ENCODE peak calls at places on chromosome 11, in four cellular contexts. One of them, this sample, is unnamed.

GRCh38 chr11:76419896-76420295 is 24.9 kb upstream of the EMSY start:
- DNase-seq in sigmoid colon: no peak
- DNase-seq in suprapubic skin: no peak
- DNase-seq in HL-60: no peak
- DNase-seq in this sample: no peak

GRCh38 chr11:75429902-75430691 is 2.9 kb downstream of the KLHL35 start:
- DNase-seq in sigmoid colon: peak; percentile 65
- DNase-seq in HL-60: peak; percentile 58
- DNase-seq in suprapubic skin: no peak
- DNase-seq in this sample: no peak

GRCh38 chr11:59197990-59198389 is 14.7 kb downstream of the MPEG1 start:
- DNase-seq in suprapubic skin: no peak
- DNase-seq in HL-60: no peak
- DNase-seq in sigmoid colon: peak; percentile 80
- DNase-seq in this sample: no peak

GRCh38 chr11:71580057-71581003 is 2.3 kb downstream of the KRTAP5-11 start:
- DNase-seq in sigmoid colon: peak; percentile 76
- DNase-seq in suprapubic skin: no peak
- DNase-seq in HL-60: peak; percentile 20
- DNase-seq in this sample: no peak

GRCh38 chr11:129815596-129816461 is at the start of gene TMEM45B:
- DNase-seq in HL-60: no peak
- DNase-seq in sigmoid colon: no peak
- DNase-seq in suprapubic skin: no peak
- DNase-seq in this sample: no peak

GRCh38 chr11:88618716-88619462 is 281.4 kb upstream of the CTSC start:
- DNase-seq in suprapubic skin: no peak
- DNase-seq in sigmoid colon: no peak
- DNase-seq in HL-60: no peak
- DNase-seq in this sample: no peak

GRCh38 chr11:62139526-62140301 is 15.9 kb downstream of the INCENP start:
- DNase-seq in suprapubic skin: no peak
- DNase-seq in sigmoid colon: no peak
- DNase-seq in HL-60: no peak
- DNase-seq in this sample: peak; percentile 95

GRCh38 chr11:134509381-134510068 is 97.5 kb upstream of the B3GAT1 start:
- DNase-seq in suprapubic skin: peak; percentile 70
- DNase-seq in HL-60: no peak
- DNase-seq in sigmoid colon: no peak
- DNase-seq in this sample: no peak

GRCh38 chr11:65575568-65576231 is at the start of gene EHBP1L1:
- DNase-seq in HL-60: peak; percentile 92
- DNase-seq in sigmoid colon: peak; percentile 88
- DNase-seq in suprapubic skin: no peak
- DNase-seq in this sample: no peak

GRCh38 chr11:107307991-107308390 is 149.6 kb downstream of the CWF19L2 start:
- DNase-seq in sigmoid colon: no peak
- DNase-seq in HL-60: no peak
- DNase-seq in suprapubic skin: no peak
- DNase-seq in this sample: no peak

GRCh38 chr11:47586043-47586442 is 435 bp upstream of the FAM180B start:
- DNase-seq in suprapubic skin: no peak
- DNase-seq in sigmoid colon: no peak
- DNase-seq in HL-60: no peak
- DNase-seq in this sample: no peak

GRCh38 chr11:20669833-20670684 is 673 bp downstream of the NELL1 start:
- DNase-seq in HL-60: no peak
- DNase-seq in sigmoid colon: no peak
- DNase-seq in suprapubic skin: no peak
- DNase-seq in this sample: no peak

GRCh38 chr11:108697872-108698473 is 33.1 kb downstream of the DDX10 start:
- DNase-seq in suprapubic skin: no peak
- DNase-seq in HL-60: no peak
- DNase-seq in sigmoid colon: no peak
- DNase-seq in this sample: no peak

DNA sequence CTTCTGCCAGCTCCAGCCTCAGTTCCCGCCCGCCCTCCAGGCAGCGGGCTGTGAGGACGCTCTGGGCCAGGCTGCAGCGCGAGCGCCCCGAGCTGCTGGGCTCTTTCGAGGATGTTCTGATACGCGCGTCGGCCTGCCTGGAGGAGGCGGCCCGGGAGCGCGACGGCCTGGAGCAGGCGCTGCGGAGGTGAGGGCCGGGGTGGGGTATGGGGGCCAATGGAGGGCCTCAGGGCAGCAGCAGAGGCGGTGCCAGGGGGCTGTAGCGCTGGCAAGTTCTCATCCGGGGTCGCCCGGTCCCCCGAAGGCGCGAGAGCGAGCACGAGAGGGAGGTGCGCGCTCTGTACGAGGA is 2.2 kb downstream of the CRACR2B start:
- DNase-seq in sigmoid colon: no peak
- DNase-seq in suprapubic skin: no peak
- DNase-seq in HL-60: no peak
- DNase-seq in this sample: no peak
- H3K27me3 ChIP-seq in sigmoid colon: peaks cover 70% of the 10 kb centered on the region
- H3K27me3 ChIP-seq in suprapubic skin: peaks cover 13% of the 10 kb centered on the region
- H3K27me3 ChIP-seq in HL-60: peaks cover 9% of the 10 kb centered on the region
- H3K27me3 ChIP-seq in this sample: no peaks in the 10 kb centered on the region

GRCh38 chr11:123221074-123221473 is 26.0 kb upstream of the CLMP start:
- DNase-seq in sigmoid colon: peak; percentile 81
- DNase-seq in HL-60: no peak
- DNase-seq in suprapubic skin: no peak
- DNase-seq in this sample: no peak

GRCh38 chr11:123218451-123218850 is 23.4 kb upstream of the CLMP start:
- DNase-seq in suprapubic skin: no peak
- DNase-seq in HL-60: no peak
- DNase-seq in sigmoid colon: no peak
- DNase-seq in this sample: no peak

GRCh38 chr11:123217897-123218296 is 22.8 kb upstream of the CLMP start:
- DNase-seq in sigmoid colon: no peak
- DNase-seq in HL-60: no peak
- DNase-seq in suprapubic skin: no peak
- DNase-seq in this sample: no peak

GRCh38 chr11:123219066-123219697 is 24.1 kb upstream of the CLMP start:
- DNase-seq in sigmoid colon: peak; percentile 80
- DNase-seq in suprapubic skin: no peak
- DNase-seq in HL-60: no peak
- DNase-seq in this sample: no peak

DNA sequence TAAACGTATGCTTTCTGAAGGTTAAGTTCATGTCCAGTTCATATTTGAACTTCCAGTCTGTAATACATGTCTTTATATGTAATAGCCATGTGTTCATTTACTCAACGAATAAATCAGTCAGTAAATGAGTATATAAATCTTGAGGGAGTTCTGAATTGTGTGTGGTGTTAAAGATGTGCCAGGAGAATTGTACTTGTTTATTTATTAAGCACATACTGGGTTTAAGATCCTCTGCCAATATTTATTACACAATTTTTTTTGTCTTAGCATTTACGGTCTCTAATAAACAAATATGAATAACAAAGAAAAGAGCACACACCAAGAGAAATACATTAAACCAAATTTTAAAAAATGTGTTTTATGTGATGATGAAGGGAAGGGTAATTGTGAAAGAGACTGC is 26.6 kb upstream of the CLMP start:
- DNase-seq in suprapubic skin: no peak
- DNase-seq in HL-60: no peak
- DNase-seq in sigmoid colon: no peak
- DNase-seq in this sample: no peak
- TF ChIP-seq POLR2AphosphoS5 in suprapubic skin: no peak
- TF ChIP-seq POLR2AphosphoS5 in HL-60: no peak
- TF ChIP-seq POLR2AphosphoS5 in sigmoid colon: no peak
- TF ChIP-seq POLR2AphosphoS5 in this sample: no peak

GRCh38 chr11:127000991-127001390 is 421 bp upstream of the KIRREL3 start:
- DNase-seq in HL-60: no peak
- DNase-seq in suprapubic skin: no peak
- DNase-seq in sigmoid colon: no peak
- DNase-seq in this sample: no peak
- H3K27me3 ChIP-seq in HL-60: peaks cover 55% of the 10 kb centered on the region
- H3K27me3 ChIP-seq in suprapubic skin: peaks cover 96% of the 10 kb centered on the region
- H3K27me3 ChIP-seq in sigmoid colon: peaks cover 44% of the 10 kb centered on the region
- H3K27me3 ChIP-seq in this sample: peaks cover 12% of the 10 kb centered on the region

GRCh38 chr11:123616505-123617198 is 37.8 kb downstream of the SCN3B start:
- DNase-seq in HL-60: no peak
- DNase-seq in suprapubic skin: no peak
- DNase-seq in sigmoid colon: peak; percentile 85
- DNase-seq in this sample: no peak
- TF ChIP-seq POLR2AphosphoS5 in HL-60: no peak
- TF ChIP-seq POLR2AphosphoS5 in suprapubic skin: no peak
- TF ChIP-seq POLR2AphosphoS5 in sigmoid colon: peak; percentile 86
- TF ChIP-seq POLR2AphosphoS5 in this sample: peak; percentile 67

GRCh38 chr11:33474866-33475265 is 217.7 kb downstream of the HIPK3 start:
- DNase-seq in sigmoid colon: no peak
- DNase-seq in HL-60: no peak
- DNase-seq in suprapubic skin: no peak
- DNase-seq in this sample: no peak
- H3K27me3 ChIP-seq in sigmoid colon: no peaks in the 10 kb centered on the region
- H3K27me3 ChIP-seq in HL-60: peaks cover 3% of the 10 kb centered on the region
- H3K27me3 ChIP-seq in suprapubic skin: peaks cover 3% of the 10 kb centered on the region
- H3K27me3 ChIP-seq in this sample: no peaks in the 10 kb centered on the region

GRCh38 chr11:26030419-26030818 is 301.5 kb upstream of the ANO3 start:
- DNase-seq in HL-60: no peak
- DNase-seq in suprapubic skin: no peak
- DNase-seq in sigmoid colon: no peak
- DNase-seq in this sample: no peak

GRCh38 chr11:26027887-26028286 is 304.0 kb upstream of the ANO3 start:
- DNase-seq in HL-60: no peak
- DNase-seq in sigmoid colon: no peak
- DNase-seq in suprapubic skin: no peak
- DNase-seq in this sample: no peak

GRCh38 chr11:26025680-26026079 is 306.2 kb upstream of the ANO3 start:
- DNase-seq in suprapubic skin: no peak
- DNase-seq in sigmoid colon: no peak
- DNase-seq in HL-60: no peak
- DNase-seq in this sample: no peak

DNA sequence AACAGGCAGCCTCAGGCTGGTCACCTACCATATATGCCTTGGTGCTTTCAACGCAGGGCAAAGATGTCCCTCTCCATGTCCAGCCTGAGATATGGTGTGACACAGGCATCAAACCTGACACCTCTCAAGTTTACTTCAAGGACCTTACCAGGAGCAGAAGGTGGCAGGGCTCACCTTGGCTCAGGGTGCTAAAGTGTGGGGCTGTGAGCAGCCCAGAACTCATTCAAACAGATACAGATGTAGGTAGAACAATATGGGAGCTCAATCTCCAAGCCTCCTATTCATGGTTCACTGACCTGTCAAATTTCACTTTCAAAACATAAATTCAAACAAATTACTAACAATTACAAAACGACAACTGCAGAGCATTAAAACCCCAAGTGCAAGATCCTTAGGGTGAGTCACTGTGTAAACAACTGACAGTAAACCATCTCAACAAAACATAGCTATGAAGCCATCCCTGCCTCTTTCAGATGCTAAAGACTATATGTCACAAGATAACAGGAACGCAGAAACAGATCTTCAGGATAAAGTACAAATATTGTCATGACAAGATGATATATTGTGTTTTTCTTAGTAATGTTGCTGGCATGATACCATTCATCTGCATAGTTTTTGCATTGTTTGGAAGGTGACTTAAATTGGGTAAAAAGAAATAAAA is 303.5 kb upstream of the ANO3 start:
- DNase-seq in suprapubic skin: no peak
- DNase-seq in sigmoid colon: no peak
- DNase-seq in HL-60: no peak
- DNase-seq in this sample: no peak
- TF ChIP-seq POLR2AphosphoS5 in suprapubic skin: no peak
- TF ChIP-seq POLR2AphosphoS5 in sigmoid colon: no peak
- TF ChIP-seq POLR2AphosphoS5 in HL-60: no peak
- TF ChIP-seq POLR2AphosphoS5 in this sample: no peak

DNA sequence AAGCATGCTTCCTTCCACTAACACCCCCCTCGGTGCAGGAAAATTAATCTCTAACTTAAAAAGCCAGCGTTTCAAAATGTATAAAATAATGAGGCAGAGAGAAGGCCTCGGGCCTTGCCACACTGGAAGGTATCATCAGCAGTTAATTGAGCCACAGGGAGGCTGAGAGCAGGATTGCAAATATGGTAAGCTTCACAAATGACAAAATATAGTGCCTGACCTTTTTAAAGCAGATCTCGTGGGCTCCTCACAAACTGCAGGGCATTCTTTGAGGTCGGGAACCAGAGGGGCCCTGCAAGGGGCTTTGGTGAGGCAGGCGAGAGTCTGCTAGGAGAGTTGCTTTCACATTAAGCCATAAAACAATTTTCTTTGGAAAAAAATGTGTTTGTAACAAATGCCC is 61.2 kb upstream of the SYT13 start:
- DNase-seq in HL-60: no peak
- DNase-seq in suprapubic skin: no peak
- DNase-seq in sigmoid colon: no peak
- DNase-seq in this sample: no peak
- H3K27me3 ChIP-seq in HL-60: peaks cover 5% of the 10 kb centered on the region
- H3K27me3 ChIP-seq in suprapubic skin: peaks cover 23% of the 10 kb centered on the region
- H3K27me3 ChIP-seq in sigmoid colon: no peaks in the 10 kb centered on the region
- H3K27me3 ChIP-seq in this sample: no peaks in the 10 kb centered on the region

DNA sequence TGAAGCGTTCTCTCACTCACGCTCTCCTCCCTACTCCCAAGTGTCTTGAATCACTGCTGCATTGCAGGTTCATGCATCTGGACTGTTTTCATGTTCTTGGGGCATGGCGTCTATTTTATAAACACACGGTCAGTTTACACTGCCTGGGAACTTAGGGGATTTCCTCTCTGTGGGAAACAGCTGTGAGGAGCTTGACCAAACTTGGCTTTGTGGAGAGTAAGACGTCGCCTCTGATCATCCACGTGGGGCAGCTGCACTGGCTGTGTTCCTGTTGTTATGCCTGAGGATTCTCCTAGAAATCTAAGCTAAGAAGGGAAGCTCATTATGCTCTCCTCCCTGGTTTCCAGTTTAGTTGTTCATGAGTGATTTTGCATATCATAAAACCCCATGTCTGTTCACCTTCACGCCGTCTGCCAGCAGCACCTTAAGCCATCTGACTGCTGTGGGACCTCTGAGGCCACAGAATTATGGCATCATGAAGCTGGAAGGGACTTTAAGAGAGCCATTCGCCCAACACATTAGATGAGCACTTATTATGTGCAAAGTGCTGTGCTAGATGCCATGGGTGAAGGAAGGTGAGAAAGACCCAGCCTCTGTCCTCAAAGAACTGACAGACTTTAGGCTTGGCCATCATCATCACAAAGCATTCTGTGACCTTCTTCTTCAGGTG is 38.8 kb upstream of the POU2AF1 start:
- DNase-seq in suprapubic skin: no peak
- DNase-seq in sigmoid colon: peak; percentile 94
- DNase-seq in HL-60: no peak
- DNase-seq in this sample: no peak
- TF ChIP-seq POLR2AphosphoS5 in suprapubic skin: no peak
- TF ChIP-seq POLR2AphosphoS5 in sigmoid colon: peak; percentile 96
- TF ChIP-seq POLR2AphosphoS5 in HL-60: no peak
- TF ChIP-seq POLR2AphosphoS5 in this sample: peak; percentile 49

This sample was measured in vagina.